ENCODE peak calls at places on chromosomes 4 and X, in five cellular contexts. W is transverse colon, B is HepG2, J is ovary, K is K562. L is an unnamed sample.

GRCh38 chrX:82589410-82589809 is 918.7 kb upstream of the POU3F4 start:
- DNase-seq in W (no peak), B (no peak), J (no peak), K (no peak), L (no peak)

GRCh38 chr4:114435118-114435517 is 163.5 kb upstream of the UGT8 start:
- DNase-seq in W (no peak), B (no peak), J (no peak), K (no peak), L (no peak)

GRCh38 chr4:57410331-57411052 is 300.3 kb upstream of the IGFBP7 start:
- DNase-seq in W (no peak), B (no peak), J (no peak), K (no peak), L (no peak)

GRCh38 chrX:121160987-121161386 is 113.6 kb downstream of the GLUD2 start:
- DNase-seq in W (no peak), B (no peak), J (no peak), K (peak; percentile 12), L (no peak)

GRCh38 chr4:121534187-121534586 is 153.4 kb upstream of the QRFPR start:
- DNase-seq in W (no peak), B (no peak), J (no peak), K (no peak), L (no peak)

GRCh38 chrX:18721683-18722499 is 14.4 kb downstream of the PPEF1 start:
- DNase-seq in W (no peak), B (peak; percentile 34), J (no peak), K (no peak), L (no peak)

GRCh38 chr4:173529505-173530325 is at the start of gene HAND2:
- DNase-seq in W (peak; percentile 64), B (no peak), J (peak; percentile 80), K (peak; percentile 38), L (no peak)

GRCh38 chr4:180281726-180282125 is 1961.5 kb upstream of the TENM3 start:
- DNase-seq in W (no peak), B (no peak), J (no peak), K (no peak), L (no peak)

GRCh38 chrX:437636-438390 is 51.1 kb upstream of the PPP2R3B start:
- DNase-seq in W (no peak), B (no peak), J (no peak), K (no peak), L (no peak)

GRCh38 chr4:122765702-122766352 is 33.3 kb downstream of the BBS12 start:
- DNase-seq in W (no peak), B (no peak), J (no peak), K (no peak), L (no peak)

GRCh38 chr4:4379540-4380087 is 7.3 kb upstream of the NSG1 start:
- DNase-seq in W (no peak), B (no peak), J (no peak), K (no peak), L (no peak)

GRCh38 chrX:70444326-70445196 is at the start of gene DLG3:
- DNase-seq in W (no peak), B (no peak), J (no peak), K (peak; percentile 41), L (no peak)

GRCh38 chr4:127509155-127509554 is 123.6 kb upstream of the INTU start:
- DNase-seq in W (no peak), B (no peak), J (no peak), K (no peak), L (no peak)

GRCh38 chr4:93313207-93313606 is 515.3 kb upstream of the ATOH1 start:
- DNase-seq in W (no peak), B (no peak), J (no peak), K (no peak), L (no peak)

GRCh38 chrX:53442322-53442631 is 8.1 kb upstream of the HSD17B10 start:
- DNase-seq in W (no peak), B (no peak), J (no peak), K (no peak), L (no peak)

GRCh38 chr4:110290511-110290910 is 92.1 kb upstream of the ELOVL6 start:
- DNase-seq in W (no peak), B (no peak), J (no peak), K (no peak), L (no peak)

GRCh38 chr4:110289601-110290100 is 91.2 kb upstream of the ELOVL6 start:
- DNase-seq in W (no peak), B (no peak), J (no peak), K (no peak), L (no peak)

DNA sequence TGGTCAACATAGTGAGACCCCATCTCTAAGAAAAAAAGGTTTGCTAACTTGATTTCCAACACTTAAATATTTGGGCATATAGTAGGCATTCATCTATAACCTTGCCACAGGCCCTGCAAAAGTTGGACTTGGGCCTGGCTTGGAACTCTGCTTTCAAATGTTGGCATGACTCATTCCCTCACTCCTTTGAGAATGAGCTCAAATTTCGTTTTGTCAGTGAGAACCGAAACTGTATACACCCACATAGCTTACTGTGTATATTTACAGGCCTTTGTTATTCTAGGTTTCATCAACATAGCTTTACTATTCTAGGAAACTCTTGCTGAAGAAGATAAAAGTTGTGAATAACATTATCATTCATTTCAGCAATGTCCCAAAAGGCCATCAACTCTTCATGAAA is 88.7 kb upstream of the ELOVL6 start:
- DNase-seq in W (no peak), B (no peak), J (no peak), K (no peak), L (no peak)
- TF ChIP-seq EP300 in W (no peak), B (no peak), J (no peak), K (no peak), L (no peak)

GRCh38 chr4:40825014-40825838 is 75.5 kb downstream of the NSUN7 start:
- DNase-seq in W (no peak), B (no peak), J (no peak), K (no peak), L (no peak)

GRCh38 chr4:40822781-40823180 is 73.0 kb downstream of the NSUN7 start:
- DNase-seq in W (no peak), B (no peak), J (no peak), K (no peak), L (no peak)

GRCh38 chr4:40820101-40820500 is 70.3 kb downstream of the NSUN7 start:
- DNase-seq in W (no peak), B (no peak), J (no peak), K (no peak), L (no peak)
- H3K36me3 ChIP-seq in W (peaks cover 5% of the 10 kb centered on the region), B (peaks cover 21% of the 10 kb centered on the region), J (no peaks in the 10 kb centered on the region), K (no peaks in the 10 kb centered on the region), L (peaks cover 68% of the 10 kb centered on the region)

GRCh38 chr4:168840988-168841681 is 168.9 kb downstream of the CBR4 start:
- DNase-seq in W (no peak), B (no peak), J (no peak), K (no peak), L (peak; percentile 61)

GRCh38 chr4:168839758-168840385 is 170.2 kb downstream of the CBR4 start:
- DNase-seq in W (no peak), B (no peak), J (no peak), K (no peak), L (no peak)

GRCh38 chr4:168842186-168842585 is 167.9 kb downstream of the CBR4 start:
- DNase-seq in W (no peak), B (no peak), J (no peak), K (no peak), L (no peak)

GRCh38 chr4:168840386-168840763 is 169.7 kb downstream of the CBR4 start:
- DNase-seq in W (no peak), B (no peak), J (no peak), K (no peak), L (no peak)

GRCh38 chr4:168841682-168842019 is 168.4 kb downstream of the CBR4 start:
- DNase-seq in W (no peak), B (no peak), J (no peak), K (no peak), L (no peak)
- H3K4me1 ChIP-seq in W (peaks cover 64% of the 10 kb centered on the region), B (peaks cover 7% of the 10 kb centered on the region), J (peaks cover 38% of the 10 kb centered on the region), K (no peaks in the 10 kb centered on the region), L (peaks cover 95% of the 10 kb centered on the region)

GRCh38 chr4:10765386-10765785 is 80.8 kb upstream of the CLNK start:
- DNase-seq in W (no peak), B (no peak), J (no peak), K (no peak), L (no peak)

GRCh38 chr4:10761903-10762302 is 77.3 kb upstream of the CLNK start:
- DNase-seq in W (no peak), B (no peak), J (no peak), K (no peak), L (no peak)

DNA sequence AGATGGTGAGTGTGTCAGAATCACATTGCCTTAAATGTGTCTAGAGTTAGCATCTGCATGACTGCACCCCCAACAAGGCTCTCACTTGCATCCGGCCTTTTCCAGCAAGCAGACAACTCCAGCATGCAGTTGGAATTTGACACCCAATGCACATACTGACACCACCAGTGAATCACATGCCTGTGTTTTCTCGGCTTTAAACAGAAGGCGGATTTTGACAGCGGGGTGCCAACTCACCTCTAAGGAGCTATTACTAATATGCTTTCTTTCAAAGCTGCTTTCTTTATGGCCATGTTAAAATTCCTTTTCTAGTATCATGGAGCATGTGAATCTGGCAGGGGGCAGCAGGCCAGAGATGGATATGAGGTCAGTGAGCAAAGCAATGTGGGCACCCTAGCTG is 78.0 kb upstream of the CLNK start:
- DNase-seq in W (no peak), B (no peak), J (no peak), K (no peak), L (no peak)
- TF ChIP-seq EP300 in W (no peak), B (no peak), J (no peak), K (no peak), L (no peak)

GRCh38 chr4:183897193-183897592 is 7.9 kb upstream of the STOX2 start:
- DNase-seq in W (no peak), B (no peak), J (no peak), K (no peak), L (no peak)
- H3K36me3 ChIP-seq in W (no peaks in the 10 kb centered on the region), B (no peaks in the 10 kb centered on the region), J (no peaks in the 10 kb centered on the region), K (no peaks in the 10 kb centered on the region), L (no peaks in the 10 kb centered on the region)

GRCh38 chrX:154516655-154517100 is 646 bp upstream of the FAM3A start:
- DNase-seq in W (no peak), B (no peak), J (no peak), K (no peak), L (no peak)

GRCh38 chrX:154513662-154514204 is 2.3 kb downstream of the FAM3A start:
- DNase-seq in W (no peak), B (no peak), J (no peak), K (no peak), L (no peak)

GRCh38 chrX:154515803-154516654 is at the start of gene FAM3A:
- DNase-seq in W (peak; percentile 96), B (peak; percentile 68), J (peak; percentile 95), K (peak; percentile 93), L (peak; percentile 93)

GRCh38 chrX:154517101-154517781 is 1.2 kb upstream of the FAM3A start:
- DNase-seq in W (peak; percentile 28), B (peak; percentile 67), J (peak; percentile 67), K (no peak), L (no peak)

GRCh38 chrX:154519389-154519788 is 3.4 kb upstream of the FAM3A start:
- DNase-seq in W (no peak), B (no peak), J (no peak), K (no peak), L (no peak)
- H3K4me1 ChIP-seq in W (peaks cover 24% of the 10 kb centered on the region), B (peaks cover 27% of the 10 kb centered on the region), J (peaks cover 4% of the 10 kb centered on the region), K (peaks cover 37% of the 10 kb centered on the region), L (peaks cover 20% of the 10 kb centered on the region)

DNA sequence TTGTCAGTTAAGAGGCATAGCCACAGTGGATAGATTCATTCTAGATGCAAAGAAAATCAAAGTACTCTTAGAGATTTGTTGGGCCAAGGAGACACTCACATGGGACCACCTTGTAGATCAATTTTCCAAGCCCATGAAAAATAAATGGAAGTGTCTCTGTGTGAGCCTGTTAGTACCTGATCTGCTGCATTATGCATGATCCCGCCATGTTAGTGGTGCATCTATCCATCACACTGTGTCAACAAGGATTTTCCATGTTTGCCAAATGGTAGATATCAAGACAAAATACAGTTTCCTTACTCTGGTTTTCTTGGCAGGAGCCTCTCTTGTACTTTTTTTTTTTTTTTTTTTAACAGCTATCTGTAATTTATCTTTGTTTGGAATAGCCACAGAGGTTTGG is 112.4 kb downstream of the EGF start:
- DNase-seq in W (no peak), B (no peak), J (no peak), K (no peak), L (no peak)
- TF ChIP-seq EP300 in W (no peak), B (no peak), J (no peak), K (no peak), L (no peak)

L was measured in stomach.